ENCODE peak calls at places on chromosomes 1 and 21, in five cellular contexts. T, F, Q, B and K are unnamed samples.
A peak's percentile ranks its signal among the peaks of the same experiment; 100 is the strongest.

GRCh38 chr1:221810406-221810805 is 68.5 kb upstream of the DUSP10 start:
- DNase-seq in T (no peak), F (no peak), Q (no peak), B (no peak), K (no peak)

GRCh38 chr1:247204177-247204647 is 32.4 kb upstream of the ZNF124 start:
- DNase-seq in T (no peak), F (no peak), Q (no peak), B (no peak), K (no peak)

GRCh38 chr1:59705849-59706599 is 108.7 kb upstream of the HOOK1 start:
- DNase-seq in T (no peak), F (no peak), Q (peak; percentile 31), B (no peak), K (no peak)

GRCh38 chr1:54996359-54996868 is 2.3 kb upstream of the BSND start:
- DNase-seq in T (peak; percentile 89), F (peak; percentile 57), Q (peak; percentile 82), B (peak; percentile 80), K (peak; percentile 79)

GRCh38 chr1:164725401-164725800 is 166.4 kb downstream of the PBX1 start:
- DNase-seq in T (no peak), F (no peak), Q (no peak), B (no peak), K (no peak)

GRCh38 chr1:64839270-64839669 is 94.4 kb downstream of the RAVER2 start:
- DNase-seq in T (no peak), F (no peak), Q (no peak), B (no peak), K (no peak)

GRCh38 chr1:209648366-209648765 is 3.9 kb downstream of the LAMB3 start:
- DNase-seq in T (no peak), F (no peak), Q (no peak), B (no peak), K (no peak)

GRCh38 chr1:228340686-228341449 is 65.8 kb downstream of the TRIM11 start:
- DNase-seq in T (peak; percentile 84), F (no peak), Q (no peak), B (no peak), K (peak; percentile 67)

GRCh38 chr1:202656951-202657646 is 53.2 kb downstream of the SYT2 start:
- DNase-seq in T (no peak), F (no peak), Q (peak; percentile 44), B (peak; percentile 72), K (no peak)

GRCh38 chr1:233710507-233710906 is 96.6 kb downstream of the KCNK1 start:
- DNase-seq in T (no peak), F (no peak), Q (no peak), B (no peak), K (no peak)

GRCh38 chr1:109513110-109513702 is 3.7 kb upstream of the AMIGO1 start:
- DNase-seq in T (no peak), F (no peak), Q (no peak), B (no peak), K (no peak)

GRCh38 chr1:220511183-220511582 is 16.8 kb upstream of the MARK1 start:
- DNase-seq in T (no peak), F (no peak), Q (no peak), B (no peak), K (no peak)

GRCh38 chr1:220514256-220514655 is 13.7 kb upstream of the MARK1 start:
- DNase-seq in T (no peak), F (no peak), Q (no peak), B (no peak), K (no peak)

GRCh38 chr1:220516014-220516721 is 11.8 kb upstream of the MARK1 start:
- DNase-seq in T (no peak), F (no peak), Q (no peak), B (no peak), K (no peak)

GRCh38 chr1:220513834-220514233 is 14.1 kb upstream of the MARK1 start:
- DNase-seq in T (no peak), F (no peak), Q (no peak), B (no peak), K (no peak)

GRCh38 chr1:220511785-220512184 is 16.2 kb upstream of the MARK1 start:
- DNase-seq in T (no peak), F (no peak), Q (peak; percentile 35), B (peak; percentile 30), K (no peak)
- TF ChIP-seq CTCF in T (no peak), F (peak; percentile 42), Q (no peak), B (peak; percentile 31), K (peak; percentile 56)

GRCh38 chr1:212606734-212607205 is 1.8 kb upstream of the ATF3 start:
- DNase-seq in T (peak; percentile 80), F (peak; percentile 61), Q (peak; percentile 89), B (peak; percentile 12), K (no peak)
- TF ChIP-seq CTCF in T (no peak), F (no peak), Q (no peak), B (no peak), K (no peak)

DNA sequence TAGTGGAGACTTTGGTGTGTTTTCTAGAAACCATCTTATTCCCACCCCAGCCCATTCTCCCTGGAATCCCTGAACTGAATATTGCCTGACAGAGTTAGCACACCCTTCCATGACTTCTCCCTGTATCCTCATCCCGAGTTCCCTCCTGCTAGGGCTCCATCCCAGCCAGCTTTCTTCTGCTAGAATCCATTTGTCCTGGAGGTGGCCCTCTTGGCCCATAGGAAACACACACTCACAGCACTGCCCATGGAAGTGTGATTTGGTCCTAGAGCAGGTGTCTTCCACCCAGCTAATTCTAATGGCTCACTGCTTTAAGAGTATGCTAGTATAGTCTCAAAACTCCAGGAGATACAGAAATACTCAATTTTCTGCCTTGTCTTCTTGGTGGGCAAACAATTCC is 4.1 kb downstream of the KRTAP15-1 start:
- DNase-seq in T (no peak), F (peak; percentile 4), Q (no peak), B (peak; percentile 40), K (no peak)
- TF ChIP-seq CTCF in T (no peak), F (peak; percentile 54), Q (no peak), B (no peak), K (no peak)

GRCh38 chr1:154989195-154989860 is 4.1 kb upstream of the LENEP start:
- DNase-seq in T (no peak), F (no peak), Q (no peak), B (no peak), K (no peak)

GRCh38 chr1:154990276-154990675 is 3.1 kb upstream of the LENEP start:
- DNase-seq in T (no peak), F (no peak), Q (no peak), B (no peak), K (no peak)

GRCh38 chr1:154983776-154984466 is 777 bp downstream of the FLAD1 start:
- DNase-seq in T (no peak), F (no peak), Q (no peak), B (no peak), K (no peak)

GRCh38 chr1:154987326-154987725 is 4.2 kb downstream of the FLAD1 start:
- DNase-seq in T (no peak), F (no peak), Q (no peak), B (no peak), K (no peak)

GRCh38 chr1:154988053-154988954 is 5.1 kb upstream of the LENEP start:
- DNase-seq in T (no peak), F (no peak), Q (no peak), B (no peak), K (no peak)
- TF ChIP-seq CTCF in T (no peak), F (no peak), Q (no peak), B (no peak), K (no peak)

DNA sequence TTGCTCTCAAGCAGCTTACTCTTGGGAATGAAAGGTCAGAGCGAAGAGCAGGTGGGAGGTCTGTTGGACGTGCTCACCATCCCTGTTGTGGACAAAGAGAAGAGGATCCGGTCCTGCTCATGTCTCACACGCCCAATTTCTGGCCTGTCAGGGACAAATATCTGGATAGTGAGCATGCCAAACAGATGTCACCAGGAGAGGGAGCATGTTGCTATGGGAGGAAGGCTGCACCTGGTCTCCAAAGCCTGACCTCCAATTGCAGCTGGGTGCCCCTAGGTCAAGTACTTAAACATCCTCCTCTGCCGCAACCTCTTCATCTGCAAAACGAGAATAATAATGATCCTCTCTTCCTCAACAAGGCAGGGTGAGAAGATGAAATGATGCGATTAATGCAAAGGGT is 53.4 kb downstream of the DMRTA2 start:
- DNase-seq in T (no peak), F (no peak), Q (no peak), B (peak; percentile 23), K (no peak)
- TF ChIP-seq CTCF in T (peak; percentile 21), F (no peak), Q (peak; percentile 21), B (peak; percentile 17), K (no peak)

GRCh38 chr1:53061123-53061858 is 722 bp upstream of the PODN start:
- DNase-seq in T (no peak), F (no peak), Q (no peak), B (no peak), K (peak; percentile 59)

GRCh38 chr1:53060580-53060979 is 1.4 kb upstream of the PODN start:
- DNase-seq in T (no peak), F (no peak), Q (no peak), B (no peak), K (no peak)

GRCh38 chr1:53061859-53062714 is at the start of gene PODN:
- DNase-seq in T (peak; percentile 84), F (no peak), Q (peak; percentile 48), B (no peak), K (peak; percentile 75)

GRCh38 chr1:53063744-53064515 is 1.9 kb downstream of the PODN start:
- DNase-seq in T (peak; percentile 71), F (no peak), Q (no peak), B (no peak), K (no peak)

DNA sequence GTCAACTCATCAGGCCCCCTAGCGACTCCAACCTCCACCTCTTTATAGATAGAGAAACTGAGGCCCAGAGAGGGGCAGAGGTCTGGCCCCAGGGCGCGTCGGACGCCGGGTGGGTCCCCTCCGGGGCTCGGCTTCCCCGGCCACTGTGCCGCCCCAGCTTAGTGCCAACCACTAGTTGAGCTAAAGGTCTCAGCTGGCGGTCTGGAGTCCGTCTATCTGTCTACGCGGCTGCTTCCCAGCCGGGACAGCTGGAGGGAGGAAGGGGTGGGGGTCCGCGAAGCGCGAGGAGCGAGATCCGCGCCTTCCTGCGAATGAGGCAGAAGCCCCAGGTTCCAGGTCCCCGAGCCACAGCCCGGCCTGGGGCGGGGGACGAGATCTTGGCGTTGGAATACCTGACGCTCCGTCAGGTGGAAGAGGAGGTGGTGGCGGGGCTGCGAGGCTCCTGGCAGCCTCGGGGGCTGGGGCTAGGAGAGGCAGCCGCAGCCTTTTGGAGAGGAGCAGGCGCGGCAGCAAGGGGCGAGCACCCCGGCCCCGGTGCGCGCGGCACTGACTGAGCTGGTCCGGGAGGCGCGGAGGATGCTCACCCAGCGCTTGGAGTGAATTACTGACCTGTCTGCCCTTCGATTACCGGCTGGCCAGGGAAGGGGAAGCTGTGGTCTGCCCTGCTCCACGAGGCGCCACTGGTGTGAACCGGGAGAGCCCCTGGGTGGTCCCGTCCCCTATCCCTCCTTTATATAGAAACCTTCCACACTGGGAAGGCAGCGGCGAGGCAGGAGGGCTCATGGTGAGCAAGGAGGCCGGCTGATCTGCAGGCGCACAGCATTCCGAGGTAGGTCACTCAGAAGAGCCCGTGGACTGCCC is 948 bp downstream of the PODN start:
- DNase-seq in T (peak; percentile 84), F (no peak), Q (no peak), B (no peak), K (peak; percentile 62)
- TF ChIP-seq CTCF in T (no peak), F (peak; percentile 23), Q (no peak), B (no peak), K (no peak)

GRCh38 chr1:84721152-84721551 is 30.9 kb upstream of the SSX2IP start:
- DNase-seq in T (no peak), F (no peak), Q (peak; percentile 68), B (no peak), K (no peak)
- TF ChIP-seq CTCF in T (no peak), F (no peak), Q (no peak), B (no peak), K (no peak)